ENCODE peak calls at places on chromosomes 13 and 19, in four cellular contexts. B, X, Y and M are unnamed samples.

GRCh38 chr13:113437408-113438010 is 15.8 kb downstream of the ADPRHL1 start:
- DNase-seq in Y (no peak), B (peak), X (no peak), M (no peak)

GRCh38 chr13:105598551-105598950 is 936.9 kb downstream of the EFNB2 start:
- DNase-seq in X (no peak), Y (no peak), B (no peak), M (no peak)

GRCh38 chr13:110319774-110320509 is 12.9 kb downstream of the COL4A2 start:
- DNase-seq in B (peak), X (peak), Y (peak), M (no peak)

GRCh38 chr13:32669030-32669646 is 82.9 kb downstream of the PDS5B start:
- DNase-seq in X (peak), B (no peak), Y (peak), M (peak)

GRCh38 chr13:108155185-108156106 is 59.9 kb downstream of the LIG4 start:
- DNase-seq in Y (peak), X (peak), B (peak), M (peak)

GRCh38 chr13:105774739-105775460 is 760.6 kb downstream of the EFNB2 start:
- DNase-seq in B (no peak), Y (peak), X (no peak), M (no peak)

GRCh38 chr13:32838985-32839384 is 177.2 kb upstream of the KL start:
- DNase-seq in X (no peak), B (no peak), Y (no peak), M (no peak)

GRCh38 chr13:103794526-103794925 is 728.3 kb upstream of the SLC10A2 start:
- DNase-seq in B (no peak), Y (no peak), X (no peak), M (no peak)

GRCh38 chr13:31786011-31786410 is 46.7 kb downstream of the RXFP2 start:
- DNase-seq in B (no peak), Y (no peak), X (no peak), M (no peak)

GRCh38 chr13:113547248-113547971 is 37.1 kb upstream of the TFDP1 start:
- DNase-seq in B (peak), Y (no peak), X (no peak), M (no peak)

GRCh38 chr19:44032001-44032610 is 6.9 kb downstream of the ZNF222 start:
- DNase-seq in B (no peak), X (no peak), Y (no peak), M (no peak)

GRCh38 chr19:16066611-16067104 is 9.6 kb upstream of the TPM4 start:
- DNase-seq in X (peak), B (peak), Y (no peak), M (no peak)

GRCh38 chr19:19022380-19022961 is 10.8 kb downstream of the SUGP2 start:
- DNase-seq in B (peak), X (no peak), Y (no peak), M (no peak)